ENCODE peak calls at places on chromosomes 7 and 10, in four cellular contexts. F, U, H and O are unnamed samples.

GRCh38 chr7:17722798-17723197 is 217.5 kb downstream of the SNX13 start:
- DNase-seq in F (no peak), U (no peak), H (no peak), O (no peak)

GRCh38 chr7:33185786-33186185 is 56.4 kb downstream of the BBS9 start:
- DNase-seq in F (peak; percentile 13), U (no peak), H (no peak), O (no peak)

GRCh38 chr10:43318456-43318855 is 51.6 kb upstream of the RASGEF1A start:
- DNase-seq in F (no peak), U (no peak), H (no peak), O (no peak)

GRCh38 chr7:135801877-135802276 is 53.3 kb upstream of the FAM180A start:
- DNase-seq in F (no peak), U (no peak), H (no peak), O (no peak)

GRCh38 chr7:28586736-28587135 is 174.4 kb downstream of the CREB5 start:
- DNase-seq in F (no peak), U (no peak), H (no peak), O (peak; percentile 30)

GRCh38 chr7:24573008-24573553 is at the start of gene PALS2:
- DNase-seq in F (peak; percentile 77), U (peak; percentile 65), H (peak; percentile 74), O (peak; percentile 77)

GRCh38 chr10:122992031-122992585 is 11.9 kb downstream of the PSTK start:
- DNase-seq in F (no peak), U (no peak), H (no peak), O (no peak)

GRCh38 chr10:31261502-31262311 is 57.3 kb upstream of the ZEB1 start:
- DNase-seq in F (no peak), U (no peak), H (no peak), O (no peak)

GRCh38 chr10:89502556-89502955 is 32.8 kb downstream of the SLC16A12 start:
- DNase-seq in F (peak; percentile 22), U (no peak), H (no peak), O (peak; percentile 1)

GRCh38 chr7:42624471-42624870 is 287.4 kb downstream of the C7orf25 start:
- DNase-seq in F (no peak), U (no peak), H (no peak), O (no peak)

GRCh38 chr7:133547981-133548380 is 295.1 kb downstream of the EXOC4 start:
- DNase-seq in F (no peak), U (no peak), H (no peak), O (no peak)

DNA sequence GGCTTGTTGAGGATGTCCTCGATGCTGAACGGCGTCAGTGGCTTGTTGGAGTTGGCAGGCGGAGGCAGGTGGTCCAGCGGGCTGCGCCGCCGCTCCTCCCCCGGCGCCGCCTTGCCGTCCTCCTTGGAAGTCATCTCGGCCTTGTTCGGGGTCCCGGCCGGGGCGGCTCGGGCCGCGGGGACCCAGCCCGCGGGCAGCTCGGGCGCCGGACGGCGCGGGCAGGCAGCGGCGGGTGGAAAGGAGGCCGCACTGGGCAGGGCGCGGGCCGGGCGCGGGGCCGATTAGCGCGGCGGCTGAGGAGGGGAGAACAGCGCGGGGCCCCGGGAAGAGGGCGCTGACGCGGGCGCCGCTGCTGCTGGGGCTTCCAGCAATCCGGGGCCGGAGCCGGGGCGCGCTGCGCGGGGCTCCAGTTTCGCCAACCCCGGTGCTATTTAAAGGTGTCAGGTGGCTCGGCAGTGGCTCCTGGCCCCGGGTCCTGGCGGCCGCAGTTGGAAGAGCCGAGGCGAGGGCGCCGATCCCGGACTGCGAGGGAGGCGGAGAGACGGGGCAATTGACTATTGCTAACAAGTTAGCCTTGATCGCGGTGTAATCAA is 485 bp downstream of the LBX1 start:
- DNase-seq in F (no peak), U (no peak), H (no peak), O (peak; percentile 73)
- H3K4me3 ChIP-seq in F (no peak overlapping the region), U (no peak overlapping the region), H (peak overlapping the region; percentile 33), O (peak overlapping the region; percentile 85)

DNA sequence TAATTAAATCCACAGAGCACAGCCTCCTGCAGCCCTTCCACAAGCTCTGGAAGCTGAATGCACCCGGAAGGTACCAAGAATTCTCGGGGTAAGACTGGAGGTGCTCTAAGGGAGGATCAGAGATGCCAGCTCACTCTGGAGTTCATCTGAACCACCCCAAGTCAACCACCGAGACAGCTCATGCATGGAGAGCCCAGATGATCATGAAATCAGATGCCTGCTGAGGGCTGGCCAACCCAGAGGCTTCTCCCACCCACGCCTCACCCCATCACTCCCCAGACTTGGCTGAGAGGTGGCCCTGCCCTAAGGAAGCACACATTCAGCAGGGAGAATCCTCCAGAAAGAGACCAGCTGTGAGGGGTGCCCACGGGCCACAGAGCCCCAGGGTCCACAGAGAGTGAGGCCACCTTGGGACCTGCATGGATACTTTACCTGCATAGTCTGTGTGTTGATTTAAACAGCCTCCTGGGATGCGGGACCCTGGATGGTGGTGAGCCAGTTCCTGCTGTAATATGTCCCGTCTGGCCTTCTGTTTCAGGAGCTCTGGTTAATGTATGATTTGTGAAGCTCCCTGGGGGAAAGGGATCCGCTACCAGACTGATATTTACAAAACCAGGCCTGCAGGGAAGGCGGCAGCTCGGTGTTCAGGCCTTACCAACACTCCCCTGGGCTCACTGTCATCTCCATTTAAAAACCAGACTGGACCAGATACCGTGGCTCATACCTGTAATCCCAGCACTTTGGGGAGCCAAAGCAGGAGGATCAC is 64.9 kb downstream of the INSIG1 start:
- DNase-seq in F (no peak), U (peak; percentile 1), H (no peak), O (no peak)
- H3K4me3 ChIP-seq in F (no peak overlapping the region), U (no peak overlapping the region), H (no peak overlapping the region), O (no peak overlapping the region)

DNA sequence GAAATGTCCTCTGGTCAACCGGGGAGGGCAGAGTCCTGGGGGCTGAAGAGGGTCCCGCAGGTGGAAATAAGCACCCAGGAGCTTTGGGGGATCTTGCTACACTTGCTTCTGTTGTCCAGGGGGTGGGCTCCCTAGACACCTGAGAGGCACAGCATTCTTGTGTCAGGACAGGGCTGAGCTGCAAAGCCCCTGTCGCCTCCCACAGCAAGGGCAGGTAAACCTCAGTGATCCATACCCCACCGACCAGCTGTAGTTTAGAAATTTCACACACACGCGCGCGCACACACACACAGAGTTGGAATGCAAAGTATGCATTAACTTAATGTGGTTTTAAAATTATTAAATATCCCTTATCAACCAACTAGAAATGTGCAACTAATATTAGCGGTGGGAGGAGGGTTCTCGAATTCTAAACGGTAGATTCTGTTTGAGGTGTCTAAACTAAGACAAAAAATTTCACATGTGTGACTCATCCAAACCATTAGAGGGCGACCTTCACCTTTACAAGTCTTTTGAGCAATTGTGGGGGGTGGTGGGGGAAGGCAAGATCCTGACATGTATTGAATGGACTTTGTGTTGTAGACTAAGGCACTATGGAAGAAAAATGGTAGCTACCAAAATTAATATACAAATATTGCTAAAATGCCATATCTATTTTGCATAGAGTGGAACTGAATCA is 34.3 kb upstream of the PTF1A start:
- DNase-seq in F (peak; percentile 44), U (peak; percentile 32), H (no peak), O (peak; percentile 67)
- H3K4me3 ChIP-seq in F (no peak overlapping the region), U (no peak overlapping the region), H (no peak overlapping the region), O (peak overlapping the region; percentile 24)

GRCh38 chr7:91373401-91373800 is 109.2 kb downstream of the FZD1 start:
- DNase-seq in F (no peak), U (no peak), H (no peak), O (no peak)
- H3K4me3 ChIP-seq in F (no peak overlapping the region), U (no peak overlapping the region), H (no peak overlapping the region), O (no peak overlapping the region)

GRCh38 chr7:157312941-157313340 is 23.9 kb upstream of the DNAJB6 start:
- DNase-seq in F (no peak), U (no peak), H (no peak), O (no peak)

GRCh38 chr7:157313645-157314044 is 23.2 kb upstream of the DNAJB6 start:
- DNase-seq in F (no peak), U (no peak), H (no peak), O (no peak)

GRCh38 chr7:157320607-157320979 is 16.2 kb upstream of the DNAJB6 start:
- DNase-seq in F (no peak), U (no peak), H (no peak), O (no peak)

DNA sequence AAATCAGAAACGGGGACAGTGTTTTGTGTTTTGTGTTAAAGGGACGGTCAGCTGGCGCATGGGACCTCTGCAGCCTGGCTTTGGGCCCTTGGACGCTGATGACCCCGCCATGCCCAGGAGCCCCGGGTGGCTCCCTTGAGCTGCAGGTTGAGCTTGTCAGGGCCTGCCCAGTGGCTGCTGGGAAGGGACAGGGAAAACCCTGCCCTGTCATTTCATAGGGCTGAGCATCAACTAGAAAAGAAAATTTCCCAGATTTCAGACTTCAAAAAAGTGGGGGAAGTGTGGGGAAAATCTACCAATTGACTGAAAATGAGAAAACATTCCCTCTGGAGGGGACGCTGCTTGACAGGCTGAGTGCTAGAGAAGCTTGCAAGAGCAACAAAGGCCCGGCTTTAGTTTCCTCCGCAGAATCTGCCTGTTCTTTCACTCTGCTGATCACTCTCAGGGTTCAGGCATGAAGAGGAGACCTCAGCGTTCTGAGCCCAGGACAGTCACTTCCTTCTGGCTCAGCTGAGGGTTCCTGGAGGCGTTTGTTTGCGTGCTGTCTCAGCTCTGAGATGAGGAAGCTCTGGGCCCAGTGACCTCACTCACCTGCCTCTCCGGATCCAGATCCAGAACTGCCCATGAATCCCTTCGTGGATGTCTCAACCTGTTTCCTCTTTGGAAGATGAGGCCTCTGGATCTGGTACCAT is 18.6 kb upstream of the DNAJB6 start:
- DNase-seq in F (peak; percentile 64), U (peak; percentile 42), H (no peak), O (no peak)
- H3K4me3 ChIP-seq in F (no peak overlapping the region), U (no peak overlapping the region), H (no peak overlapping the region), O (no peak overlapping the region)

DNA sequence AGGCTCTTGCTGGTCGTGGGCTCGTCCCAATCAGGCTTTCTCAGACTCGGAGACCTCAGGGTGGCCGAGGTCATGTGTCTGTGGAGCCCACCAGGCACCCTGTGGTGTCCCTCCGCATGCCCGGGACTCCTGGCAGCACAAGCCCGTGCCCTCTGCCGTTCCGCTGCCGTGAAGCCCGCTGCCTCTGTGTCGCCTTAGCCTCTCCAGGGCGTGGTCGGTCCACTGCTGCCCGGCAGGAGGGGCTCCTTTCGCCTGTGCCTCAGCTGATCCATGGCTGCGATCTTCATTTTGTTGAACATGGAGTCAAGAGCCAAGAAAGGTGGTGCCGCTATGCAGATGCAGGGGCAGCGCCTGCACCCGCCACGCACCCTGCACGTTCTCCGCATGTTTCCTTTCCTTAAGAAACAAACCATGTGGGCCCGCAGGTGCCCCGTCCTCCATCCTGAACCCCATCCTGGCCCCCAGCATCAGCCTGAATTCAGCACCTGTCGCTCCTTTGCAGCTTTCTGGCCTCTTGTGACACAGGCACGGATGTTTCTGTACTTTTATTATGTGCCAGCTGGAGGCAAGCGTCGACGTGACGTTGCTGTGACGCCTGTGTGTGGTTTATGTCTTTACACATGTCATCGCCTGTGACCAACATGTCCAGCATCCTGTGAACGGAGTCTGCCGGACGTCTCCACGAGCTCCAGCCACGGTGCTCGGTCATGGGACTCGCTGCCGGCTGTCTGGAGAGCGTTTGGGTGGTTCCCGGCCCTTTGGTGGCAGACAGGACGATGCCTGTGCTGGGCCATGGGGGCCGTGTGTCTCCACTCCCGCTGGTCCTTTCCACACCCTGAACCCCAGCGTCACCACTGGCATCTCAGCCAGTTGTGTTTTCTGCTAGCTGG is 69.9 kb downstream of the NKX6-2 start:
- DNase-seq in F (no peak), U (no peak), H (peak; percentile 35), O (no peak)
- H3K4me3 ChIP-seq in F (no peak overlapping the region), U (no peak overlapping the region), H (no peak overlapping the region), O (no peak overlapping the region)